ENCODE peak calls at places on chromosomes 3 and 15, in five cellular contexts. Y is upper lobe of left lung, T is GM23338, O is Panc1, U is suprapubic skin. M is an unnamed sample.
A peak's percentile ranks its signal among the peaks of the same experiment; 100 is the strongest.

GRCh38 chr3:186931487-186932280 is 1.4 kb downstream of the ST6GAL1 start:
- DNase-seq in Y (peak; percentile 78), T (peak; percentile 67), O (no peak), U (no peak), M (peak; percentile 64)

GRCh38 chr15:90264649-90265048 is 823 bp upstream of the NGRN start:
- DNase-seq in Y (peak; percentile 23), T (no peak), O (peak; percentile 17), U (no peak), M (peak; percentile 73)

GRCh38 chr3:181687190-181687589 is 24.5 kb upstream of the SOX2 start:
- DNase-seq in Y (no peak), T (peak; percentile 38), O (no peak), U (no peak), M (no peak)

GRCh38 chr3:60594025-60594424 is 657.2 kb downstream of the FHIT start:
- DNase-seq in Y (peak; percentile 76), T (no peak), O (no peak), U (peak; percentile 89), M (peak; percentile 35)

GRCh38 chr15:77616072-77616471 is 16.6 kb downstream of the LINGO1 start:
- DNase-seq in Y (no peak), T (no peak), O (no peak), U (no peak), M (no peak)

GRCh38 chr3:69770976-69771634 is 31.8 kb downstream of the MITF start:
- DNase-seq in Y (no peak), T (no peak), O (peak; percentile 82), U (no peak), M (no peak)

GRCh38 chr15:41967506-41968206 is 4.7 kb downstream of the EHD4 start:
- DNase-seq in Y (peak; percentile 87), T (no peak), O (no peak), U (peak; percentile 71), M (peak; percentile 28)

GRCh38 chr3:101066776-101067175 is 73.6 kb upstream of the ABI3BP start:
- DNase-seq in Y (no peak), T (no peak), O (no peak), U (no peak), M (no peak)

GRCh38 chr3:175422744-175423143 is 563.6 kb downstream of the NAALADL2 start:
- DNase-seq in Y (no peak), T (peak; percentile 65), O (no peak), U (no peak), M (no peak)

GRCh38 chr3:46154300-46154699 is 53.8 kb downstream of the CCR1 start:
- DNase-seq in Y (no peak), T (no peak), O (no peak), U (no peak), M (no peak)

GRCh38 chr3:149188494-149188893 is 33.1 kb downstream of the CP start:
- DNase-seq in Y (no peak), T (no peak), O (no peak), U (no peak), M (no peak)

GRCh38 chr3:45182915-45183881 is 37.0 kb upstream of the CDCP1 start:
- DNase-seq in Y (peak; percentile 84), T (peak; percentile 43), O (no peak), U (no peak), M (peak; percentile 80)

GRCh38 chr3:135138776-135139175 is 343.7 kb downstream of the EPHB1 start:
- DNase-seq in Y (no peak), T (no peak), O (no peak), U (no peak), M (no peak)

GRCh38 chr3:2896281-2896967 is 213.8 kb downstream of the IL5RA start:
- DNase-seq in Y (no peak), T (no peak), O (no peak), U (no peak), M (no peak)

GRCh38 chr3:2898591-2899353 is 211.4 kb downstream of the IL5RA start:
- DNase-seq in Y (no peak), T (peak; percentile 8), O (no peak), U (no peak), M (no peak)
- TF ChIP-seq CTCF in Y (no peak), T (peak; percentile 37), O (no peak), U (no peak), M (no peak)

GRCh38 chr3:64224826-64225606 is at the start of gene PRICKLE2:
- DNase-seq in Y (peak; percentile 34), T (peak; percentile 86), O (no peak), U (peak; percentile 89), M (peak; percentile 57)
- TF ChIP-seq POLR2AphosphoS5 in Y (peak; percentile 18), T (no peak), O (no peak), U (no peak), M (no peak)

DNA sequence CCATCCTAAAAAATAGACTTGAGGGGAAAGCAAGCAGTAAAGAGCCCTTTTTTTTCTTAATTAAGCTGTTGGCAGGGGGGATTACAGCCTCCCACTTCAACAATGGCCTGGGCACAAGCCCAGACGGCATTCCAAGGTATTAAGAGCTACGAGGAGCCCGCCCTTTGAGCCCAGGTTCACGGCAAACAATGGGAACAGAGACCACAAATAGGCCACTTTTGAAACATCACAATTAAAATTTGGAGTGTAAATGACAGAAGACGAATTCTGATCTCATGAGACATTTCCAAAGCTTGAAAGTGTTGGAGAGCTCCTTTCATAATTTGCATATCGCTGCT is 8.9 kb downstream of the CHSY1 start:
- DNase-seq in Y (no peak), T (no peak), O (no peak), U (no peak), M (no peak)
- TF ChIP-seq CTCF in Y (no peak), T (no peak), O (no peak), U (no peak), M (no peak)

DNA sequence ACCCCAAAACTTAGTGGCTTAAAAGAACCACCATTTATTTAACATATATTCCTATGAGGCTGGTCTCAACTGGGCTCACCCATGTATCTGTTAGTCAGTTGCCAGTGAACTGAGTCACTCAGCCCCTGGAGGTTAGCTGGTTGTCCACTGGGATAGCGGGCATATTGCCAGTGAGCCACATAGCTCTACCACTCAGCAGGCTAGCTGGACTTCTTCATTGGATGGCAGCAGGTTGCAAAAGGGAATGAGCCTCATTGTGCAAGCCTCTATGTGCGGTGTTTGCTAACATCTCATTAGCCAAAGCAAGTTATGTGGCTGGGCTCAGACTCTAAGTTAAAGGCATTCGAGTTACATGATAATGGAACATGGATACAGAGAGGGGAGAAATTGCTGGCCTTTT is 8.5 kb downstream of the BTD start:
- DNase-seq in Y (peak; percentile 80), T (no peak), O (no peak), U (no peak), M (no peak)
- TF ChIP-seq POLR2AphosphoS5 in Y (no peak), T (no peak), O (no peak), U (no peak), M (no peak)

GRCh38 chr15:65101891-65102708 is 12.9 kb downstream of the UBAP1L start:
- DNase-seq in Y (no peak), T (peak; percentile 80), O (no peak), U (peak; percentile 56), M (no peak)
- TF ChIP-seq CTCF in Y (peak; percentile 18), T (no peak), O (no peak), U (no peak), M (no peak)

DNA sequence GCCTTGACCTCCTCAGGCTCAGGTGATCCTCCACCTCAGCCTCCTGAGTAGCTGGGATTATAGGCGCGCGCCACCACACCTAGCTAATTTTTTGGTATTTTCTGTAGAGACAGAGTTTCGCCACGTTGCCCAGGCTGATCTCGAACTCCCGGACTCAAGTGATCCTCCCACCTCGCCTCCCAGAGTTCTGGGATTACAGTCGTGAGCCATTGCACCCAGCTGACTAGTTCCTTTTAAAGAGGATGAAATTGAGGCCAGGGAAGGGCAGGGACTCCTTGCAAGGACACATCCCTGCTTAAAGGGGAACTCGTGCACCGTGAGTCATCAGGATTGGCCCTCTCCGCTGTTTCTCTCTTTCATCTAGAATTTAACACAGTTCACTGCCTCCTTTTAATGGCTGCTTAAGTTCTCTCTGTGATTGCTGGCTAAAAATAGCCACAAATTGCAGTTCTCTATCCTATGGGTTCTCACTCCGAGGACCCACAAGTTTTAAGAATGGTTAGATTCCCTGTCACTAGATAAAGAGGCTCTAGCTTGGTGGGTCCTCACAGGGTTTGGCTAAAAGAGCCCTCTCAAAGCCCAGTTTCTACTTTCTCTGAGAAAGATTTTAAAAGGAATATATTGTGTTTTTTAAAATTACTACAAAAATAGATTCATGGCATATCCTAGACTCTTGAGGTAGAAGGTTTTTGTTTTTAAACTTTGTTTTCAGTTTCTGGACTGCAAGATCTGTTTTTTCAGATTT is 1.4 kb downstream of the CRTAP start:
- DNase-seq in Y (peak; percentile 93), T (peak; percentile 26), O (no peak), U (peak; percentile 88), M (peak; percentile 70)
- TF ChIP-seq POLR2AphosphoS5 in Y (peak; percentile 18), T (no peak), O (no peak), U (peak; percentile 18), M (peak; percentile 34)

GRCh38 chr15:88915354-88915753 is 2.2 kb upstream of the MFGE8 start:
- DNase-seq in Y (no peak), T (no peak), O (no peak), U (no peak), M (no peak)

GRCh38 chr15:88912500-88912921 is 668 bp downstream of the MFGE8 start:
- DNase-seq in Y (no peak), T (peak; percentile 24), O (no peak), U (no peak), M (no peak)

GRCh38 chr15:88913017-88913849 is at the start of gene MFGE8:
- DNase-seq in Y (peak; percentile 70), T (peak; percentile 97), O (no peak), U (no peak), M (peak; percentile 69)

GRCh38 chr15:88911766-88912118 is 1.4 kb downstream of the MFGE8 start:
- DNase-seq in Y (peak; percentile 62), T (peak; percentile 63), O (no peak), U (no peak), M (no peak)

GRCh38 chr15:88913850-88914169 is 631 bp upstream of the MFGE8 start:
- DNase-seq in Y (no peak), T (no peak), O (no peak), U (no peak), M (no peak)
- TF ChIP-seq CTCF in Y (no peak), T (no peak), O (no peak), U (no peak), M (no peak)

GRCh38 chr3:88090681-88091080 is 31.6 kb downstream of the ZNF654 start:
- DNase-seq in Y (no peak), T (no peak), O (no peak), U (no peak), M (no peak)
- TF ChIP-seq POLR2AphosphoS5 in Y (no peak), T (no peak), O (no peak), U (no peak), M (no peak)

GRCh38 chr3:13500133-13500885 is 20.2 kb downstream of the HDAC11 start:
- DNase-seq in Y (no peak), T (peak; percentile 78), O (no peak), U (no peak), M (no peak)
- TF ChIP-seq CTCF in Y (no peak), T (peak; percentile 78), O (peak; percentile 82), U (no peak), M (peak; percentile 18)